ENCODE peak calls at places on chromosomes 13 and 19, in four cellular contexts. U, Z, E and P are unnamed samples.

GRCh38 chr13:44141213-44141724 is 232.4 kb upstream of the SERP2 start:
- DNase-seq in U (peak; percentile 44), Z (no peak), E (no peak), P (no peak)

GRCh38 chr19:18310118-18310909 is 12.6 kb downstream of the LSM4 start:
- DNase-seq in U (no peak), Z (no peak), E (no peak), P (no peak)

GRCh38 chr19:8396563-8397203 is 6.5 kb downstream of the RAB11B start:
- DNase-seq in U (peak; percentile 17), Z (peak; percentile 77), E (peak; percentile 75), P (peak; percentile 75)

GRCh38 chr19:17325881-17326594 is 8.6 kb downstream of the ANO8 start:
- DNase-seq in U (no peak), Z (no peak), E (peak; percentile 40), P (no peak)

GRCh38 chr13:32391101-32391620 is 36.8 kb downstream of the N4BP2L1 start:
- DNase-seq in U (no peak), Z (no peak), E (no peak), P (no peak)

GRCh38 chr13:71477735-71478134 is 389.3 kb downstream of the DACH1 start:
- DNase-seq in U (peak; percentile 1), Z (no peak), E (no peak), P (peak; percentile 15)

GRCh38 chr19:29415507-29415906 is 110.3 kb upstream of the VSTM2B start:
- DNase-seq in U (no peak), Z (no peak), E (no peak), P (no peak)

GRCh38 chr19:58514564-58515020 is 2.8 kb upstream of the SLC27A5 start:
- DNase-seq in U (no peak), Z (no peak), E (no peak), P (no peak)

GRCh38 chr13:51323824-51324511 is 15.5 kb upstream of the SERPINE3 start:
- DNase-seq in U (no peak), Z (no peak), E (no peak), P (no peak)

GRCh38 chr19:53076984-53077383 is 26.2 kb downstream of the ZNF160 start:
- DNase-seq in U (no peak), Z (no peak), E (no peak), P (peak; percentile 39)

GRCh38 chr13:77001963-77002587 is 10.2 kb downstream of the CLN5 start:
- DNase-seq in U (no peak), Z (no peak), E (no peak), P (no peak)

GRCh38 chr13:54799621-54800226 is 1771.1 kb downstream of the OLFM4 start:
- DNase-seq in U (no peak), Z (no peak), E (no peak), P (no peak)

GRCh38 chr13:113851826-113852535 is 11.9 kb downstream of the GAS6 start:
- DNase-seq in U (no peak), Z (peak; percentile 57), E (no peak), P (no peak)

GRCh38 chr19:56291857-56292256 is 19.3 kb downstream of the EDDM13 start:
- DNase-seq in U (no peak), Z (no peak), E (no peak), P (peak; percentile 3)

GRCh38 chr13:102651392-102651791 is 43.5 kb downstream of the METTL21C start:
- DNase-seq in U (peak; percentile 13), Z (no peak), E (no peak), P (peak; percentile 67)

GRCh38 chr19:38502410-38503143 is 69.1 kb downstream of the RYR1 start:
- DNase-seq in U (no peak), Z (no peak), E (no peak), P (no peak)

GRCh38 chr19:33443638-33444195 is 70.2 kb downstream of the CEBPG start:
- DNase-seq in U (no peak), Z (no peak), E (no peak), P (no peak)

GRCh38 chr19:44908074-44908835 is 2.7 kb downstream of the APOE start:
- DNase-seq in U (no peak), Z (no peak), E (no peak), P (no peak)